ENCODE peak calls at places on chromosomes 11 and 22, in nine cellular contexts. V is HCT116, T is fibroblast of lung, J is neural progenitor cell, C is GM23248, M is GM23338, L is H1, U is HepG2, N is PC-3. H is an unnamed sample.

GRCh38 chr22:35913925-35914324 is 114.7 kb downstream of the RBFOX2 start:
- DNase-seq in C (no peak), U (no peak), V (no peak), T (no peak), N (no peak), J (peak; percentile 11), M (no peak), L (no peak), H (no peak)

GRCh38 chr11:104970756-104971155 is 2.4 kb upstream of the CASP4 start:
- DNase-seq in V (no peak), U (no peak), N (no peak), T (no peak), C (no peak), L (no peak), J (no peak), M (no peak), H (no peak)

GRCh38 chr11:114132944-114133394 is 73.5 kb downstream of the ZBTB16 start:
- DNase-seq in T (peak; percentile 27), L (no peak), V (no peak), M (no peak), N (peak; percentile 88), U (no peak), C (peak; percentile 91), J (no peak), H (no peak)

GRCh38 chr11:113159967-113160621 is 154.3 kb upstream of the TTC12 start:
- DNase-seq in J (peak; percentile 39), C (no peak), N (no peak), V (no peak), L (no peak), M (no peak), T (no peak), U (no peak), H (no peak)

GRCh38 chr22:49767355-49768062 is 60.2 kb downstream of the BRD1 start:
- DNase-seq in J (peak; percentile 69), V (peak; percentile 42), L (peak; percentile 74), M (peak; percentile 82), C (peak; percentile 63), T (peak; percentile 38), N (peak; percentile 59), U (peak; percentile 58), H (peak; percentile 25)

GRCh38 chr11:1041149-1041467 is 4.6 kb upstream of the MUC6 start:
- DNase-seq in J (no peak), V (no peak), L (no peak), N (no peak), C (no peak), T (no peak), M (no peak), U (no peak), H (no peak)

GRCh38 chr11:129866328-129866727 is 29.1 kb downstream of the NFRKB start:
- DNase-seq in L (no peak), U (no peak), V (no peak), M (no peak), C (no peak), N (no peak), T (no peak), J (peak; percentile 43), H (no peak)

GRCh38 chr11:19978668-19979518 is 181.4 kb downstream of the DBX1 start:
- DNase-seq in L (no peak), U (peak; percentile 88), M (no peak), T (peak; percentile 88), C (peak; percentile 84), V (peak; percentile 65), N (peak; percentile 71), J (no peak), H (peak; percentile 26)

GRCh38 chr11:6475936-6476335 is 2.2 kb upstream of the TRIM3 start:
- DNase-seq in V (no peak), J (peak; percentile 15), C (peak; percentile 34), T (no peak), L (peak; percentile 46), U (peak; percentile 41), M (peak; percentile 83), N (peak; percentile 48), H (no peak)

GRCh38 chr11:64763804-64764611 is 4.2 kb upstream of the PYGM start:
- DNase-seq in T (no peak), C (no peak), V (no peak), J (peak; percentile 43), L (no peak), M (no peak), U (no peak), N (no peak), H (no peak)

GRCh38 chr11:1480555-1481482 is 5.8 kb downstream of the MOB2 start:
- DNase-seq in L (no peak), V (no peak), J (no peak), U (no peak), C (no peak), M (no peak), N (no peak), T (no peak), H (no peak)

GRCh38 chr22:37383342-37383741 is 43.9 kb downstream of the ELFN2 start:
- DNase-seq in C (peak; percentile 48), N (no peak), V (no peak), U (no peak), J (no peak), M (no peak), L (no peak), T (no peak), H (no peak)

GRCh38 chr11:123180574-123180973 is 14.5 kb downstream of the CLMP start:
- DNase-seq in N (peak; percentile 70), L (no peak), V (no peak), J (no peak), U (no peak), M (no peak), C (peak; percentile 71), T (peak; percentile 72), H (no peak)

GRCh38 chr11:66857234-66857926 is 516 bp downstream of the LRFN4 start:
- DNase-seq in V (no peak), L (peak; percentile 73), M (peak; percentile 63), U (peak; percentile 30), J (peak; percentile 44), C (peak; percentile 31), N (no peak), T (peak; percentile 16), H (no peak)

GRCh38 chr11:104625246-104625645 is 273.0 kb downstream of the CASP12 start:
- DNase-seq in V (no peak), M (no peak), N (peak; percentile 52), C (peak; percentile 51), J (no peak), L (no peak), T (peak; percentile 72), U (no peak), H (no peak)

GRCh38 chr22:43895986-43896645 is 4.3 kb upstream of the PNPLA5 start:
- DNase-seq in U (no peak), V (no peak), J (peak; percentile 33), M (peak; percentile 60), L (no peak), T (no peak), N (no peak), C (no peak), H (no peak)
- TF ChIP-seq EZH2 in U (no peak), V (no peak), J (no peak), M (no peak), L (no peak), T (no peak), N (no peak), C (no peak), H (no peak)

GRCh38 chr11:32331098-32331497 is 104.2 kb downstream of the WT1 start:
- DNase-seq in T (peak; percentile 37), C (no peak), M (no peak), V (no peak), U (no peak), L (no peak), J (no peak), N (no peak), H (no peak)

GRCh38 chr11:32331792-32332191 is 103.5 kb downstream of the WT1 start:
- DNase-seq in N (no peak), V (no peak), M (no peak), T (no peak), L (no peak), J (no peak), C (no peak), U (no peak), H (no peak)

GRCh38 chr11:32332990-32333334 is 102.4 kb downstream of the WT1 start:
- DNase-seq in M (no peak), N (no peak), T (no peak), C (no peak), L (no peak), J (no peak), V (no peak), U (no peak), H (no peak)

GRCh38 chr11:32334822-32335221 is 100.5 kb downstream of the WT1 start:
- DNase-seq in V (peak; percentile 55), U (peak; percentile 45), J (peak; percentile 67), M (peak; percentile 73), T (no peak), N (peak; percentile 22), L (peak; percentile 84), C (peak; percentile 45), H (no peak)

DNA sequence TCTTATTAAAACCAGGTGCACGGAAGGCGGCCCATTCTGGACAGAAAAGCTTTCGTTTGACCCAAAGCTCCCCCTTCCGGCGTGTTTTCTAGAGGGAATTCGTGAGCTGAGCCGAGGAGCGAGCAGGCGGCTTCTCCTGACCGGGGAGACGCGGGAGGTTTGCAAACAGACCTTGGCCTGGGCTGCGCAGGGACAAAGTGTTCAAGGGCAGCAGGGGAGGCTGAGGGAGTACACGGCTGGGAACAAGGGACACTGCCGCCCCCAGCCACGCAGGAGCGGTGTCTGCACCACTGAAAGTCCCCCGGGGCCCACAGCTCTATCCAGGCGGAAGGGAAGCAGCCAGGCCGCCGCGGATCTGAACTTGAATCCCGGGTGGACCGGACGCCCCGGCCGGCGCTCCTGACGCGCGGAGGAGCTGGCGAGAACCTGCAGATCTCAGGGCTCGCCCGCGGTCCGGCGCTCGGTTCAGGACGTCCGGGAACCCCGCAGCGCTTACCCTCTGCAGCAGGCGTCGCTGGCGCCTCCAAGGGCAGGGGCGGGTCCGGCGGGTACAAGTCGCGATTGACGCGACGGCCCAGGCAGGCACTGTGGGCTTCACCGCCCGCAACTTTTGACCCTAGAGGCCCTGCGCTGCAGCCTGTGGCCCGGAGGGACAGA is 101.9 kb downstream of the WT1 start:
- DNase-seq in L (peak; percentile 84), U (no peak), N (peak; percentile 23), C (peak; percentile 72), J (peak; percentile 72), T (peak; percentile 64), V (no peak), M (peak; percentile 81), H (no peak)
- TF ChIP-seq EZH2 in L (no peak), U (no peak), N (no peak), C (peak; percentile 49), J (peak; percentile 67), T (no peak), V (no peak), M (no peak), H (no peak)

DNA sequence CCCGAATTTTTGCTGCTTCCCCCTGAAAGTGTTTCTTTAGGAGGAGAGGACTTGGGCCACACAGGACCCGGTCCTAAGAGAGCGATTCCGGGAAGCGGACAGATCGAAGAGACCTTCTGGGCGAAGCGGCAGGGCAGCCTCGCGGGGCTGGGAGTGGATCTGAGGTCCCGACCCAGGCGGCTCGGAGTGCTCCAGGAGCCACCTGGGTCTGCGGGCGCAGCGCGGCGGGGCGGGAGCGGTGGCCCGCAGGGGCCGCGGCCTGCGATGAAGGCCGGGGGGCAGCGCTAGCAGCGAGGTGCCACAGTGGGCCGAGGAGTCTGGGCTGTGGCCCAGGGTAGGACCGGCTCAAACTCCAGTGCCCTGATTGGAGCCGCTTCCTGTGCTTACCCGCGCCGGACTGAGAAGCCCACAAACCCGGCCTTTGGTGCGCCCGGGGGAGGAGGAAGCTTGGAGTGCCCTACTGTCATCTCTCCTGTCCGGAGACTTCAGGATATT is 1.8 kb downstream of the PKNOX2 start:
- DNase-seq in M (peak; percentile 60), J (peak; percentile 45), C (peak; percentile 53), L (peak; percentile 64), V (no peak), U (no peak), T (peak; percentile 49), N (no peak), H (no peak)
- TF ChIP-seq EZH2 in M (peak; percentile 70), J (no peak), C (peak; percentile 27), L (peak; percentile 85), V (no peak), U (no peak), T (peak; percentile 10), N (no peak), H (no peak)

GRCh38 chr11:68843703-68844312 is 2.1 kb upstream of the CPT1A start:
- DNase-seq in U (peak; percentile 67), N (peak; percentile 89), L (peak; percentile 85), J (peak; percentile 57), V (peak; percentile 67), C (no peak), M (peak; percentile 92), T (peak; percentile 48), H (no peak)
- TF ChIP-seq EZH2 in U (no peak), N (no peak), L (peak; percentile 47), J (peak; percentile 87), V (no peak), C (no peak), M (no peak), T (no peak), H (no peak)

H was measured in keratinocyte.